ENCODE peak calls at places on chromosomes 6 and 20, in five cellular contexts. R, B, Z, U and L are unnamed samples.

GRCh38 chr6:119116712-119117281 is 38.3 kb upstream of the FAM184A start:
- DNase-seq in U (no peak), B (no peak), Z (no peak), R (no peak), L (no peak)

GRCh38 chr6:51928320-51928719 is 159.1 kb downstream of the PKHD1 start:
- DNase-seq in Z (no peak), R (no peak), U (no peak), B (peak), L (no peak)

GRCh38 chr6:40020166-40020565 is 85.9 kb upstream of the MOCS1 start:
- DNase-seq in B (no peak), Z (no peak), U (no peak), R (no peak), L (no peak)

GRCh38 chr20:57893364-57894001 is 183.7 kb upstream of the PMEPA1 start:
- DNase-seq in U (no peak), R (no peak), Z (no peak), B (no peak), L (no peak)

GRCh38 chr6:165441176-165441575 is 131.8 kb upstream of the C6orf118 start:
- DNase-seq in U (no peak), Z (no peak), R (no peak), B (no peak), L (no peak)

GRCh38 chr6:127946388-127946787 is 45.5 kb upstream of the THEMIS start:
- DNase-seq in Z (no peak), R (no peak), U (no peak), B (no peak), L (no peak)

GRCh38 chr6:159110013-159110412 is 59.2 kb upstream of the FNDC1 start:
- DNase-seq in B (no peak), R (peak), U (no peak), Z (no peak), L (peak)

GRCh38 chr6:79077680-79078056 is 386 bp downstream of the PHIP start:
- DNase-seq in B (no peak), R (no peak), U (no peak), Z (no peak), L (no peak)

GRCh38 chr6:81895511-81896185 is 143.2 kb upstream of the TENT5A start:
- DNase-seq in U (no peak), Z (peak), B (no peak), R (peak), L (no peak)

GRCh38 chr6:17086469-17086868 is 15.4 kb upstream of the STMND1 start:
- DNase-seq in Z (peak), U (peak), R (peak), B (no peak), L (no peak)

GRCh38 chr6:170210651-170211403 is 80.1 kb downstream of the DLL1 start:
- DNase-seq in Z (no peak), U (peak), B (no peak), R (no peak), L (no peak)

GRCh38 chr20:1267809-1268374 is 1.8 kb downstream of the SNPH start:
- DNase-seq in Z (no peak), B (no peak), R (no peak), U (no peak), L (no peak)

GRCh38 chr20:1265226-1265915 is 723 bp upstream of the SNPH start:
- DNase-seq in Z (no peak), B (no peak), U (no peak), R (no peak), L (no peak)

GRCh38 chr20:1265916-1266166 is 253 bp upstream of the SNPH start:
- DNase-seq in Z (no peak), R (no peak), U (no peak), B (no peak), L (no peak)

GRCh38 chr20:1266167-1266973 is at the start of gene SNPH:
- DNase-seq in U (peak), Z (peak), R (no peak), B (peak), L (no peak)

DNA sequence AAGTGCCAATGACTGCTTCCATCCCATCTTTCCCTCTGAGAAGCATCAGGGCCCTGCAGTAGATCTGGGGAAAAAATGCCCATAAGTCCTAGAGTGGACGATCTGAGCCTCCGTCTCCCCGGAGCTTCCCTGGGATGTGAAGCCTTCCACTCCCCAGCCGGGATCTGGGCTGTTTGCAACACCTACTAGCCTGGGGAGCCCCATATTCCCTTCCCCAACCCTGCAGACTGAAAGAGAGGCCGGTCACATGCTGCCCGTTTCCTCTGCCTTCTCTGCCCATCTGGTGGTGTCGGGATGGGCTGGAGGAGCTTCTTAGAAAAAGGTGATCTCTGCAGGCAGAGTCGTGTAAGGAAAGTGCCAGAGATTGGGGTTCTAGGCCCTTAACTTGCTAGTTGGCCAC is 1.1 kb downstream of the SNPH start:
- DNase-seq in Z (no peak), R (no peak), B (no peak), U (no peak), L (no peak)
- H3K4me3 ChIP-seq in Z (peak), R (peak), B (no peak), U (peak), L (peak)

GRCh38 chr6:155143610-155144106 is 120.2 kb upstream of the CLDN20 start:
- DNase-seq in U (no peak), R (no peak), B (no peak), Z (no peak), L (no peak)
- H3K4me3 ChIP-seq in U (peak), R (peak), B (no peak), Z (peak), L (no peak)

GRCh38 chr6:144897441-144897921 is 612.3 kb downstream of the UTRN start:
- DNase-seq in Z (peak), R (peak), B (no peak), U (no peak), L (no peak)

GRCh38 chr6:144896876-144897275 is 611.7 kb downstream of the UTRN start:
- DNase-seq in R (no peak), Z (no peak), B (no peak), U (no peak), L (no peak)

GRCh38 chr6:144895890-144896289 is 610.8 kb downstream of the UTRN start:
- DNase-seq in R (no peak), B (no peak), Z (no peak), U (no peak), L (no peak)

GRCh38 chr6:144895313-144895712 is 610.2 kb downstream of the UTRN start:
- DNase-seq in U (no peak), Z (no peak), B (no peak), R (no peak), L (no peak)

DNA sequence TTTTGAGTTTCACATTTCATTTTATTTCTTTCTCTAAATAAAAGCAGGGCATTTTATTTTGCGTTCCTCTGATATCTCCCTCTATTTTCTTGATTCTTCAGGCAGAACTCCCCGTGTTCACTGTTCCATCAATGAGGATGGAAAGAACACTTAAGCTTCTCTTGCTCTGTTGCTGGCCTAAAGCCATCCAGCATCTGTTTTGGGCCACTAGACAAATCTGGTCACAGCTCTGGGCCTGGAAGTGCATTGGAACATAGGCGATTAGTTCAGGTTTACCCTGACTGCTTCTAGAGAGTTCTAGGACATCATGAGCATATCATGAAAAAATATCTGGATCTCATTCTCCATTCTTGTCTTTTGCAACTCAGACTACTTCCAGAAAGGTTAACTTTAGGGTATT is 611.2 kb downstream of the UTRN start:
- DNase-seq in Z (peak), U (no peak), R (no peak), B (no peak), L (no peak)
- H3K4me3 ChIP-seq in Z (no peak), U (no peak), R (no peak), B (no peak), L (no peak)

GRCh38 chr6:27604986-27605385 is 132.1 kb upstream of the ZNF184 start:
- DNase-seq in B (no peak), U (no peak), R (no peak), Z (no peak), L (no peak)
- H3K4me3 ChIP-seq in B (peak), U (no peak), R (peak), Z (peak), L (peak)

GRCh38 chr20:46694484-46694883 is 5.2 kb upstream of the TP53RK start:
- DNase-seq in R (no peak), Z (no peak), U (no peak), B (no peak), L (no peak)

GRCh38 chr20:46689082-46689753 is at the start of gene TP53RK:
- DNase-seq in Z (peak), B (peak), R (peak), U (peak), L (peak)

GRCh38 chr20:46689754-46690085 is 476 bp upstream of the TP53RK start:
- DNase-seq in Z (no peak), R (no peak), B (no peak), U (no peak), L (no peak)

GRCh38 chr20:46688151-46689081 is 828 bp downstream of the TP53RK start:
- DNase-seq in Z (no peak), R (no peak), U (no peak), B (no peak), L (no peak)

DNA sequence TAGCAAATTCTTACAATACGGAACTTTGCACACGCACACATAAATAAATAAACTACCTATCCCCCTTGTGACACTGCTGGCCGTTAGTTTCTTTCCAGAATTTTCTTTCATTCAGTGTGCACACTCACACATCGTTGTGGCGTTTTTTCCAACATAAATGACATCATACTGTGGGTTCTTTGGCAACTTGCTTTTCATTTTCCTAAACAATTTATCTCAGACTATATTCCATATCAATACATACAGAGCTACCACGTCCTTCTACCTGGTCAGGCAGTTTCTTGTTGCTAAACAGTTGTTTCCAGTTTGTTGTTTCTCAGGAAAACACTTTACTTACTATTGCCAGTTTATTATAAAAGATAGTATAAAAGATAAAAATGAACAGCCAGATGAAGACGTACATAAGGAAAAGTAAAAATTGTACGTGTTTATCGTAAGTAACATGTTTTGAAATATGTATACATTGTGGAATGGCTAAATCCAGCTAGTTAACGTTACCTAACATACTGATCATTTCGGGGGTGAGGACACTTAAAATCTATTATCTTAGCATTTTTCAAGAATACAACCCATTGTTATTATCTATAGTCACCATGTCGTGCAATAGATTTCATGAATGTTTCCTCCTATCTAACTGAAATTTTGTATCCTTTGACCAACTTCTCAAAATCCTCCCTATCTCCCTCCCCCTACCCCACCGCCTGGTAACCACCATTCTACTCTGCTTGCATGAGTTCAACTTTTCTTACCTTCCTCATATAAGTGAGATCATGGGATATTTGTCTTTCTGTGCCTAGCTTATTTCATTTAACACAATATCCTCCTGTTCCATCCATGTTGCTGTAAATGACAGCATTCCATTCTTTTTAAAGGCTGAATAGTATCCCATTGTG is 1.2 kb upstream of the TP53RK start:
- DNase-seq in U (no peak), B (no peak), R (no peak), Z (no peak), L (no peak)
- H3K4me3 ChIP-seq in U (no peak), B (no peak), R (peak), Z (peak), L (no peak)

GRCh38 chr20:10170261-10170660 is 48.4 kb upstream of the SNAP25 start:
- DNase-seq in R (no peak), U (no peak), B (no peak), Z (no peak), L (no peak)

GRCh38 chr20:10172998-10173655 is 45.5 kb upstream of the SNAP25 start:
- DNase-seq in Z (no peak), R (no peak), B (no peak), U (no peak), L (no peak)

GRCh38 chr20:10169752-10170151 is 48.9 kb upstream of the SNAP25 start:
- DNase-seq in B (no peak), R (no peak), U (no peak), Z (no peak), L (no peak)

GRCh38 chr20:10167594-10167993 is 51.0 kb upstream of the SNAP25 start:
- DNase-seq in Z (no peak), B (no peak), U (no peak), R (no peak), L (no peak)

DNA sequence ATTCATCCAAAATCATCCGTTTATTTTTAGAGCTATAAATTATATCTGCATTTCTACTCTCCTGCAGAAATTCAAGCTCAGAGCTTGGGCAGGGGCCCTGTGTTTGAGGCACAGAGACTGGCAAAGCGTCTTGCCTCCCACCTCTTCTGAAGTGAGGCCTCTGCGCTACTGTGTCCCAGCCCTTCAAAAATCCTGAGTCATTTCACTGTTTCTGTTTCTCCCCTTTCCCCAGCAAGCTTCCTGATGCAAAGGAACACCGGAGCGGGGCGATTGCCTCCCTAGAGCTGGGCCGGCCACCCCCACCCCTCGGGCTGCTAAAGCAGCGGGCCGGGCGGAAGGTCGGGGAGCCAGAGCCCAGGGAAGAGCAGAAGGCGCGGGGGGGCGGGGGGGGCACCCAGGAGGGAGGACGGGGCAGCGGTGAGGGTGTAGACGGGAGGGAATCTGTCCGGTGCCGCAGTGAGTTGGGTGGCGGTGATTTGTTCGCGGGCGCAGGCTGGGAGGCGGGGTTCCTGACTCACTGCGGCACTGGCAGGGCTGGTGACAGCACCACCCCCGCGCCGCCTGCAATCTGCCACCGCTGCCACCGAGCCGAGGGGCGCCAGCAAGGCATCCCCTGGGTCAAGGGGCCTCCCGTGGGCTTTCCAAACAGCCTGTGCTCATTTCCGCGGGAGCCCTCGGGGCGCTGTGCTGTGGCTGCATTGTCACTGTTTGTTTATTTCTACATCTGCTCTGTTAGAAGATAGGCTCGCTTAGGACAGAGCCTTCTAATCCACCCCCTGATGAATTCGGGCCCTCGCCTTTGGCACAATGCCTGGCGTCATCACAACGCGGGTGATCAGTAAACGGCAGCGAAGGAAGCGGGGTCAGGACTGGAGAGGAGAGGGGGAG is 46.5 kb upstream of the SNAP25 start:
- DNase-seq in B (peak), Z (peak), R (no peak), U (peak), L (no peak)
- H3K4me3 ChIP-seq in B (no peak), Z (peak), R (peak), U (no peak), L (peak)